ENCODE peak calls at places on chromosomes 5 and 9, in ten cellular contexts. M is transverse colon; L is PC-9; P is lower lobe of right lung; U is CD8-positive, alpha-beta T cell; C is GM23338; N is aorta; H is pancreas; K is IMR-90; W is tibial artery. T is an unnamed sample. For H3K27me3, the result is how much of the 10 kb centered on the place peaks cover.

GRCh38 chr5:4868140-4868735 is 271.9 kb upstream of the ADAMTS16 start:
- DNase-seq in M (peak), L (peak), P (peak), U (no peak), C (peak), N (no peak), H (no peak), K (no peak), W (no peak), T (peak)

GRCh38 chr5:3394046-3394597 is 201.5 kb upstream of the IRX1 start:
- DNase-seq in M (no peak), L (no peak), P (no peak), U (no peak), C (no peak), N (no peak), H (no peak), K (no peak), W (no peak), T (no peak)

GRCh38 chr9:104905931-104906330 is 22.0 kb downstream of the ABCA1 start:
- DNase-seq in M (no peak), L (no peak), P (no peak), U (no peak), C (no peak), N (no peak), H (no peak), K (no peak), W (no peak), T (no peak)

GRCh38 chr5:174599992-174600391 is 124.4 kb upstream of the MSX2 start:
- DNase-seq in M (no peak), L (no peak), P (no peak), U (no peak), C (peak), N (no peak), H (no peak), K (no peak), W (no peak), T (no peak)

GRCh38 chr5:126868961-126869451 is 92.1 kb downstream of the LMNB1 start:
- DNase-seq in M (no peak), L (no peak), P (no peak), U (no peak), C (peak), N (no peak), H (no peak), K (peak), W (no peak), T (peak)

GRCh38 chr9:124735121-124735520 is 36.0 kb downstream of the NR6A1 start:
- DNase-seq in M (no peak), L (peak), P (no peak), U (no peak), C (peak), N (no peak), H (no peak), K (peak), W (no peak), T (no peak)

GRCh38 chr5:1445895-1446601 is 808 bp upstream of the SLC6A3 start:
- DNase-seq in M (no peak), L (no peak), P (no peak), U (no peak), C (peak), N (peak), H (peak), K (no peak), W (no peak), T (no peak)

GRCh38 chr5:59038169-59039002 is 455.5 kb downstream of the RAB3C start:
- DNase-seq in M (no peak), L (no peak), P (no peak), U (no peak), C (peak), N (no peak), H (no peak), K (peak), W (peak), T (no peak)

GRCh38 chr5:30968971-30969370 is 224.5 kb upstream of the CDH6 start:
- DNase-seq in M (no peak), L (no peak), P (no peak), U (no peak), C (no peak), N (no peak), H (no peak), K (no peak), W (no peak), T (no peak)

GRCh38 chr9:15967068-15967467 is 414.2 kb downstream of the CCDC171 start:
- DNase-seq in M (no peak), L (no peak), P (no peak), U (no peak), C (no peak), N (no peak), H (no peak), K (no peak), W (no peak), T (no peak)

GRCh38 chr5:138574744-138575193 is 432 bp downstream of the HSPA9 start:
- DNase-seq in M (no peak), L (no peak), P (no peak), U (no peak), C (no peak), N (no peak), H (no peak), K (peak), W (peak), T (no peak)

GRCh38 chr5:158621381-158621780 is 478.3 kb downstream of the EBF1 start:
- DNase-seq in M (no peak), L (no peak), P (no peak), U (no peak), C (no peak), N (no peak), H (no peak), K (no peak), W (no peak), T (no peak)

GRCh38 chr5:57302164-57302563 is 128.3 kb downstream of the GPBP1 start:
- DNase-seq in M (peak), L (peak), P (no peak), U (no peak), C (no peak), N (no peak), H (no peak), K (peak), W (no peak), T (peak)

GRCh38 chr5:1926471-1927341 is 44.0 kb upstream of the IRX4 start:
- DNase-seq in M (no peak), L (no peak), P (no peak), U (no peak), C (no peak), N (no peak), H (no peak), K (no peak), W (no peak), T (no peak)

GRCh38 chr9:134373269-134373668 is 47.0 kb downstream of the RXRA start:
- DNase-seq in M (no peak), L (no peak), P (no peak), U (no peak), C (no peak), N (no peak), H (no peak), K (no peak), W (no peak), T (no peak)
- H3K27ac ChIP-seq in M (peak), L (no peak), P (peak), U (no peak), C (no peak), N (no peak), H (no peak), K (no peak), W (no peak), T (no peak)

DNA sequence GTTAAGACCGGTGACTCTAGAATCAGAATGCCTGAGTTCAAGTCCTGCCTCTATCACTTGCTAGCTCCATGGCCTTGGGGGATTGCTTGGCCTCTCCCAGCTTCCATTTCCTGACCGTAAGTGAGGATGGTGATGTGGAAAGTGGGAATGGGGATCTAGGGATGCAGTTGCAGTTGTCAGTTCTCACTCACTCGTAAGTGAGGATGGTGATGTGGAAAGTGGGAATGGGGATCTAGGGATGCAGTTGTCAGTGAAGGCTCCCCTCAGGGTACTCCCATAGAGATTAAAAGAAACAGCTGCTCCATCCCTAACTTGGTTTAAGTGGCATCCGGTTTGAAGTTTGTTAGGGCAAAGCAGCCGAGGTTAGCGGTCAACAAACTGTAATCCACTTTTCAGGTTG is 3.0 kb upstream of the IL9 start:
- DNase-seq in M (no peak), L (no peak), P (no peak), U (no peak), C (no peak), N (no peak), H (no peak), K (no peak), W (no peak), T (no peak)
- H3K27me3 ChIP-seq in M (under half), L (under half), P (under half), U (under half), C (under half), N (under half), H (under half), K (under half), W (under half), T (under half)

DNA sequence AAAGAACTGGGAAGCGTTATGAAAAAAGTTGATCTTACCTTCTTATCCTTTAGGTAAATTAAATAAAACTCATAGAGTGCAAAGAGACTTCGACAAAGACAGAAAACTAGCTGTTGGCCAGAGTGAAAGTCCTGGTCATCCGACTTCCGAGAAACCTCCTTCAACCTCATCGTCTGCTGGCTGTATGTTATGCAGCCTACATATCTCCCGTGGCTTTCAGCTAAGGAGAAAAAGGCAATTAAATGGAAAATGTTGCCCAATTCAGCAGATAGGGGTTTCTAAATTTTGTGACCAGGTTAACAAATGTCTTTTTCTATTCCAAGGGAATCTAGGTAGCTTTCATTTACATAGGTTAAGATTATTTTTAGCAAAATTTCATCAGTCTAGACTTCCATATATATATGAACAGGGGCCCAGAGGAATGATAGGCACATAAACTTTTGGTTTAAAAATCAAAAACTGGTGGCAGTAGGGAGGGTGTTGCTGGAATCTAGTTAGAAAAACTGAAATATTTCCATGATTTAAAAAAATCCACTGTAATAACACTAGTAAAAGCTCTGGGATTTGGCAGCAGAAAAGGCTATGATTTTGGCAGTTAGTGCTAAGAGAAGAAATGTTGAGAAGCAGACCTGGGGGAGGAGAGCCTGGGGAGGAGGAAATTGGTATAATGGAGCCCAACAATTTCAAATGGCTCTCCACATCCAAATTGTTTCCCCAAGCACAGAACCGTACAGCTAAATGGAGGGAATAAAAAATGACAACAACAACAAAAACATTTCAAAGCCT is 32.1 kb downstream of the RAI14 start:
- DNase-seq in M (no peak), L (no peak), P (no peak), U (no peak), C (no peak), N (no peak), H (no peak), K (no peak), W (no peak), T (no peak)
- H3K27ac ChIP-seq in M (peak), L (no peak), P (peak), U (no peak), C (peak), N (peak), H (no peak), K (peak), W (peak), T (no peak)

GRCh38 chr5:82308416-82308815 is 30.3 kb upstream of the RPS23 start:
- DNase-seq in M (no peak), L (no peak), P (no peak), U (no peak), C (no peak), N (no peak), H (no peak), K (no peak), W (no peak), T (no peak)
- H3K27me3 ChIP-seq in M (under half), L (under half), P (under half), U (under half), C (under half), N (under half), H (under half), K (under half), W (under half), T (under half)

GRCh38 chr9:107645464-107645833 is 155.9 kb upstream of the KLF4 start:
- DNase-seq in M (no peak), L (no peak), P (no peak), U (no peak), C (no peak), N (no peak), H (no peak), K (no peak), W (no peak), T (no peak)
- H3K27ac ChIP-seq in M (no peak), L (no peak), P (peak), U (no peak), C (no peak), N (no peak), H (no peak), K (no peak), W (no peak), T (no peak)

DNA sequence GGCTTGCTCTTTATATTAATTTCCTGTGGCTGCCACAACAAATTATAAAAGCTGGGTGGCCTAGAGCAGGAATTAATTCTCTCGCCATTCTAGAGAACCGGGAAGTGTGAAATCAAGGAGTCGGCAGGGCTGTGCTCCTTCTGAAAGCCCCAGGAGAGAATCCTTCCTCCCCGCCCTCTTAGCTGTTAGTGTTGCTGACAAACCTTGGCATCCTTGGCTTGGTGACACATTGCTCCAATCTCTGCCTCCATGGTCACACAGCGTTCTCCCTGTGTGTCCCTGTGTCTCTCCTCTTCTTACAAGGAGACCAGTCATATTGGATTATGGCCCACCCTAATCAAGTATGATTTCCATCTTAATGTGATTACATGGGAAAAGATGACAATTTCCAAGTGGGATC is 55.9 kb upstream of the NEURL1B start:
- DNase-seq in M (no peak), L (no peak), P (no peak), U (no peak), C (no peak), N (peak), H (no peak), K (no peak), W (no peak), T (no peak)
- H3K27me3 ChIP-seq in M (under half), L (half or more), P (under half), U (under half), C (under half), N (under half), H (under half), K (half or more), W (under half), T (under half)

GRCh38 chr5:176402684-176403083 is 13.7 kb downstream of the CLTB start:
- DNase-seq in M (peak), L (no peak), P (no peak), U (no peak), C (no peak), N (peak), H (no peak), K (no peak), W (peak), T (no peak)

GRCh38 chr5:176405656-176406435 is 10.5 kb downstream of the CLTB start:
- DNase-seq in M (peak), L (no peak), P (no peak), U (no peak), C (peak), N (no peak), H (no peak), K (no peak), W (no peak), T (no peak)

GRCh38 chr5:176397736-176398420 is 9.3 kb downstream of the HIGD2A start:
- DNase-seq in M (no peak), L (no peak), P (no peak), U (no peak), C (no peak), N (peak), H (no peak), K (no peak), W (no peak), T (no peak)

GRCh38 chr5:176400382-176401156 is 12.0 kb downstream of the HIGD2A start:
- DNase-seq in M (peak), L (peak), P (no peak), U (no peak), C (no peak), N (no peak), H (no peak), K (no peak), W (no peak), T (no peak)

DNA sequence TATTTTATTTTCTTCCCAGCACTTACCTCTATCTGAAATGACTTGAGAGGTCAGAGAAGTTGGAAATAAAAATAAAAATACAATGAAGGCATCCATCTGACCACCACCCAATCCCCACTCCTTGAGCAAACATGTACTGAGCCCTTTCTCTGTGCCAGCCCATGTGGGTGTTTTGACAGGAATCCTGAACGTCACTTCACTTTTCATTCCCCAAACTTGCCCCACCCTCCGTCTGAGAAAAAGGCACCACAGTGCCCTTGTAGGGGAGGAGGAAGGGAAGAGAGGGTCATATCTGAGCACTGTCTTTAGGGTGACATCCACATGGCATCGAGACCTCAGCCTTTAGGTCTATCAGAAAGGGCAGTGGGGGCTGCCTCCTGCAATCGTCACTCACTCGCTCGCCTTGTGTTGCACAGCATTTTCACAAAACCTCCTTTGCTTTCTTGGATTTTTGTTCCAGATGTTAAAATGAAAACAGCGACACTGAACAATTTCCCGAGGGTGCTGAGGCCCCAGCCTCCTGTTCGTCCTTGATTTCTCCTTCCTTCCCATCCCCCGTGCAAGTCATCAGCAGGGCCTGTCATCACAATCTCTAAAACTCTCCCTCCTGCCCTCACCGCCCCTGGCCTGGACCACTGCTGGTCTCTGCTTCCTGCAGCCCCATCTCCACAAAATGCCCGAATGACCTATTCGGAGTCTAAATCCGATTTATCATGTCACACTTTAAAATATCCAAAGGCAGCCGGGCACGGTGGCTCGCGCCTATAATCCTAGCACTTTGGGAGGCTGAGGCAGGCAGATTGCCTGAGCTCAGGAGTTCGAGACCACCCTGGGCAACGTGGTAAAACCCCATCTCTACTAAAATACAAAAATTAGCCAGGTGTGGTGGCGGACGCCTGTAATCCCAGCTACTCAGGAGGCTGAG is 13.0 kb downstream of the HIGD2A start:
- DNase-seq in M (no peak), L (no peak), P (no peak), U (no peak), C (no peak), N (no peak), H (no peak), K (no peak), W (peak), T (no peak)
- H3K27ac ChIP-seq in M (peak), L (no peak), P (no peak), U (no peak), C (no peak), N (no peak), H (no peak), K (no peak), W (no peak), T (no peak)

GRCh38 chr9:13160051-13160450 is 119.4 kb downstream of the MPDZ start:
- DNase-seq in M (no peak), L (no peak), P (no peak), U (no peak), C (no peak), N (no peak), H (no peak), K (no peak), W (no peak), T (no peak)
- H3K27me3 ChIP-seq in M (under half), L (under half), P (under half), U (under half), C (under half), N (under half), H (under half), K (under half), W (under half), T (under half)

DNA sequence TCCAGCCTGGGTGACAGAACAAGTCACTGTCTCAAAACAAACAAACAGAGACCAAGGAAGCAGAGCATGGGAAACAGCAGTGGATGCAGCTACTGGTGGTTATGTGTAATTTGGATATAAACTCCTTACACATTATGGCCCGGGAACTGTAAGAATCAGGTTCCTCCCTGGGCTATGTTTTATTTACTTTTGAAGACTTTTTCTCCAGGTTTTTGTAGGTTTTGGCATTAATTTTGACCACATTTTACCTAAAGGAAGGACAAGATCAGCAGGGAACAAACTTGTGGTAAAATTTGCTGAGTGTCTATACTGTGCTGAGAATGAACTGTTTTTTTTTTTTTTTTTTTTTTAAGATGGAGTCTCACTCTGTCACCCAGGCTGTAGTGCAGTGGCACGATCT is 8.4 kb downstream of the KIF2A start:
- DNase-seq in M (no peak), L (no peak), P (no peak), U (no peak), C (no peak), N (no peak), H (no peak), K (no peak), W (no peak), T (no peak)
- H3K27ac ChIP-seq in M (no peak), L (no peak), P (no peak), U (no peak), C (no peak), N (no peak), H (no peak), K (no peak), W (no peak), T (no peak)

T was measured in CD4-positive, alpha-beta T cell.